ENCODE peak calls at places on chromosomes 5 and 9, in ten cellular contexts. One of them, this sample, is unnamed.
A peak's percentile ranks its signal among the peaks of the same experiment; 100 is the strongest.

GRCh38 chr5:104016650-104017049 is 454.1 kb upstream of the NUDT12 start:
- DNase-seq in fibroblast of lung: peak; percentile 45
- DNase-seq in neural progenitor cell: no peak
- DNase-seq in HepG2: no peak
- DNase-seq in keratinocyte: no peak
- DNase-seq in astrocyte: peak; percentile 38
- DNase-seq in MM.1S: no peak
- DNase-seq in GM12878: no peak
- DNase-seq in PC-9: no peak
- DNase-seq in PC-3: peak; percentile 90
- DNase-seq in this sample: no peak

GRCh38 chr5:179768326-179769085 is 25.3 kb upstream of the LTC4S start:
- DNase-seq in fibroblast of lung: no peak
- DNase-seq in neural progenitor cell: peak; percentile 37
- DNase-seq in HepG2: no peak
- DNase-seq in keratinocyte: no peak
- DNase-seq in astrocyte: no peak
- DNase-seq in MM.1S: no peak
- DNase-seq in GM12878: no peak
- DNase-seq in PC-9: no peak
- DNase-seq in PC-3: no peak
- DNase-seq in this sample: no peak

GRCh38 chr5:10381805-10382204 is 28.3 kb downstream of the MARCHF6 start:
- DNase-seq in fibroblast of lung: peak; percentile 23
- DNase-seq in neural progenitor cell: no peak
- DNase-seq in HepG2: no peak
- DNase-seq in keratinocyte: no peak
- DNase-seq in astrocyte: no peak
- DNase-seq in MM.1S: no peak
- DNase-seq in GM12878: no peak
- DNase-seq in PC-9: no peak
- DNase-seq in PC-3: no peak
- DNase-seq in this sample: no peak

GRCh38 chr9:129382281-129383004 is 204.4 kb upstream of the IER5L start:
- DNase-seq in fibroblast of lung: no peak
- DNase-seq in neural progenitor cell: no peak
- DNase-seq in HepG2: no peak
- DNase-seq in keratinocyte: no peak
- DNase-seq in astrocyte: no peak
- DNase-seq in MM.1S: no peak
- DNase-seq in GM12878: no peak
- DNase-seq in PC-9: peak; percentile 66
- DNase-seq in PC-3: no peak
- DNase-seq in this sample: no peak

GRCh38 chr9:80957806-80958205 is 731.5 kb downstream of the TLE1 start:
- DNase-seq in fibroblast of lung: peak; percentile 39
- DNase-seq in neural progenitor cell: no peak
- DNase-seq in HepG2: no peak
- DNase-seq in keratinocyte: no peak
- DNase-seq in astrocyte: peak; percentile 34
- DNase-seq in MM.1S: no peak
- DNase-seq in GM12878: no peak
- DNase-seq in PC-9: no peak
- DNase-seq in PC-3: no peak
- DNase-seq in this sample: no peak

GRCh38 chr9:104279535-104280215 is 185.6 kb downstream of the SMC2 start:
- DNase-seq in fibroblast of lung: peak; percentile 1
- DNase-seq in neural progenitor cell: no peak
- DNase-seq in HepG2: no peak
- DNase-seq in keratinocyte: no peak
- DNase-seq in astrocyte: peak; percentile 4
- DNase-seq in MM.1S: no peak
- DNase-seq in GM12878: no peak
- DNase-seq in PC-9: no peak
- DNase-seq in PC-3: peak; percentile 68
- DNase-seq in this sample: peak; percentile 17

GRCh38 chr5:148734518-148734917 is 80.2 kb upstream of the HTR4 start:
- DNase-seq in fibroblast of lung: no peak
- DNase-seq in neural progenitor cell: no peak
- DNase-seq in HepG2: no peak
- DNase-seq in keratinocyte: no peak
- DNase-seq in astrocyte: no peak
- DNase-seq in MM.1S: no peak
- DNase-seq in GM12878: no peak
- DNase-seq in PC-9: no peak
- DNase-seq in PC-3: peak; percentile 58
- DNase-seq in this sample: no peak

GRCh38 chr5:60958088-60958487 is 13.1 kb downstream of the NDUFAF2 start:
- DNase-seq in fibroblast of lung: no peak
- DNase-seq in neural progenitor cell: no peak
- DNase-seq in HepG2: no peak
- DNase-seq in keratinocyte: no peak
- DNase-seq in astrocyte: no peak
- DNase-seq in MM.1S: no peak
- DNase-seq in GM12878: no peak
- DNase-seq in PC-9: no peak
- DNase-seq in PC-3: no peak
- DNase-seq in this sample: no peak

GRCh38 chr5:7017004-7017770 is 304.0 kb downstream of the TENT4A start:
- DNase-seq in fibroblast of lung: no peak
- DNase-seq in neural progenitor cell: no peak
- DNase-seq in HepG2: no peak
- DNase-seq in keratinocyte: no peak
- DNase-seq in astrocyte: no peak
- DNase-seq in MM.1S: no peak
- DNase-seq in GM12878: no peak
- DNase-seq in PC-9: no peak
- DNase-seq in PC-3: no peak
- DNase-seq in this sample: no peak

DNA sequence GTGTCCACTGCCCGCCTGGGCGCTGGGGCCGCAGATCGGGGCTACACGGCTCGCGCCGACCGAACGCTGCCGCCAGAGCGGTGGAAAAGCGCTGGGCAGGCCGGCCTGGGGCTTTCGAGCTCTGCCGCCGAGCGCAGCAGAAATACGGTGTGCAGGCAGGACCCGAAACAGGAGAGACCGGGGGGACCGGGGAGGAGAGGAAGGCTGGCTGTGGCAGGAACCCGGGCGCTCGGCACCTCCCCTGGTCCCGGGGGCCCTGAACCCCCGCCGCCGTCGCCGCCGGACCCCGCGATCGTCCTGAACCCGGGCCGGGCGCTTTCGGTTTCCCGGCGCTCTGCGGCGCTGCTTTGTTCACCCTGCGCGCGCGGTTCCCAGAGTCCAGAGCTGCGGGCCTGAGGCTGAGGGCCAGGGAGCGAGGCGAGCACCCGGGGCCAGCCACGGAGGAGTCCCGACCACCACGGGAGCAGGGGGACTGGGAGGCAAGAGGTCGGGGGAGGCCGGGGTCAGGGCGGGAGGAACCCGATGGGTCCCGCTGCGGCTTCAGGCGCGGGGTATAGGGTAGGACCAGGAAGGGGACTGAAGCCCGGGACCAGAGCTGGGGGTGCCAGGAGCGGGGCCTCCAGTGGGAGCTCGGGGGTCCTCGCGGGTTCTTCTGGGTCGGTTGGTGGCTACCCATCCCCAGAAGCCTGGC is 12.0 kb downstream of the IRX2 start:
- DNase-seq in fibroblast of lung: no peak
- DNase-seq in neural progenitor cell: peak; percentile 75
- DNase-seq in HepG2: no peak
- DNase-seq in keratinocyte: no peak
- DNase-seq in astrocyte: no peak
- DNase-seq in MM.1S: no peak
- DNase-seq in GM12878: no peak
- DNase-seq in PC-9: no peak
- DNase-seq in PC-3: no peak
- DNase-seq in this sample: no peak
- TF ChIP-seq EZH2 in fibroblast of lung: no peak
- TF ChIP-seq EZH2 in neural progenitor cell: peak; percentile 86
- TF ChIP-seq EZH2 in HepG2: no peak
- TF ChIP-seq EZH2 in keratinocyte: no peak
- TF ChIP-seq EZH2 in astrocyte: no peak
- TF ChIP-seq EZH2 in MM.1S: no peak
- TF ChIP-seq EZH2 in GM12878: no peak
- TF ChIP-seq EZH2 in PC-9: no peak
- TF ChIP-seq EZH2 in PC-3: no peak
- TF ChIP-seq EZH2 in this sample: no peak

GRCh38 chr5:96595300-96596090 is 66.7 kb upstream of the CAST start:
- DNase-seq in fibroblast of lung: no peak
- DNase-seq in neural progenitor cell: no peak
- DNase-seq in HepG2: peak; percentile 10
- DNase-seq in keratinocyte: no peak
- DNase-seq in astrocyte: no peak
- DNase-seq in MM.1S: no peak
- DNase-seq in GM12878: no peak
- DNase-seq in PC-9: no peak
- DNase-seq in PC-3: peak; percentile 46
- DNase-seq in this sample: peak; percentile 56
- TF ChIP-seq CTCF in fibroblast of lung: peak; percentile 39
- TF ChIP-seq CTCF in neural progenitor cell: peak; percentile 55
- TF ChIP-seq CTCF in HepG2: no peak
- TF ChIP-seq CTCF in keratinocyte: peak; percentile 28
- TF ChIP-seq CTCF in astrocyte: peak; percentile 32
- TF ChIP-seq CTCF in MM.1S: peak; percentile 58
- TF ChIP-seq CTCF in GM12878: peak; percentile 57
- TF ChIP-seq CTCF in PC-9: peak; percentile 58
- TF ChIP-seq CTCF in PC-3: peak; percentile 64
- TF ChIP-seq CTCF in this sample: peak; percentile 68

GRCh38 chr5:1931590-1932138 is 48.9 kb upstream of the IRX4 start:
- DNase-seq in fibroblast of lung: no peak
- DNase-seq in neural progenitor cell: peak; percentile 71
- DNase-seq in HepG2: no peak
- DNase-seq in keratinocyte: no peak
- DNase-seq in astrocyte: no peak
- DNase-seq in MM.1S: no peak
- DNase-seq in GM12878: no peak
- DNase-seq in PC-9: no peak
- DNase-seq in PC-3: no peak
- DNase-seq in this sample: no peak

GRCh38 chr5:1929108-1929991 is 46.6 kb upstream of the IRX4 start:
- DNase-seq in fibroblast of lung: no peak
- DNase-seq in neural progenitor cell: no peak
- DNase-seq in HepG2: no peak
- DNase-seq in keratinocyte: no peak
- DNase-seq in astrocyte: no peak
- DNase-seq in MM.1S: no peak
- DNase-seq in GM12878: no peak
- DNase-seq in PC-9: no peak
- DNase-seq in PC-3: no peak
- DNase-seq in this sample: no peak

GRCh38 chr5:1930501-1930879 is 47.8 kb upstream of the IRX4 start:
- DNase-seq in fibroblast of lung: no peak
- DNase-seq in neural progenitor cell: no peak
- DNase-seq in HepG2: no peak
- DNase-seq in keratinocyte: no peak
- DNase-seq in astrocyte: no peak
- DNase-seq in MM.1S: no peak
- DNase-seq in GM12878: no peak
- DNase-seq in PC-9: no peak
- DNase-seq in PC-3: no peak
- DNase-seq in this sample: no peak

GRCh38 chr5:1933364-1934055 is 50.8 kb upstream of the IRX4 start:
- DNase-seq in fibroblast of lung: no peak
- DNase-seq in neural progenitor cell: no peak
- DNase-seq in HepG2: no peak
- DNase-seq in keratinocyte: no peak
- DNase-seq in astrocyte: no peak
- DNase-seq in MM.1S: no peak
- DNase-seq in GM12878: no peak
- DNase-seq in PC-9: no peak
- DNase-seq in PC-3: no peak
- DNase-seq in this sample: no peak

DNA sequence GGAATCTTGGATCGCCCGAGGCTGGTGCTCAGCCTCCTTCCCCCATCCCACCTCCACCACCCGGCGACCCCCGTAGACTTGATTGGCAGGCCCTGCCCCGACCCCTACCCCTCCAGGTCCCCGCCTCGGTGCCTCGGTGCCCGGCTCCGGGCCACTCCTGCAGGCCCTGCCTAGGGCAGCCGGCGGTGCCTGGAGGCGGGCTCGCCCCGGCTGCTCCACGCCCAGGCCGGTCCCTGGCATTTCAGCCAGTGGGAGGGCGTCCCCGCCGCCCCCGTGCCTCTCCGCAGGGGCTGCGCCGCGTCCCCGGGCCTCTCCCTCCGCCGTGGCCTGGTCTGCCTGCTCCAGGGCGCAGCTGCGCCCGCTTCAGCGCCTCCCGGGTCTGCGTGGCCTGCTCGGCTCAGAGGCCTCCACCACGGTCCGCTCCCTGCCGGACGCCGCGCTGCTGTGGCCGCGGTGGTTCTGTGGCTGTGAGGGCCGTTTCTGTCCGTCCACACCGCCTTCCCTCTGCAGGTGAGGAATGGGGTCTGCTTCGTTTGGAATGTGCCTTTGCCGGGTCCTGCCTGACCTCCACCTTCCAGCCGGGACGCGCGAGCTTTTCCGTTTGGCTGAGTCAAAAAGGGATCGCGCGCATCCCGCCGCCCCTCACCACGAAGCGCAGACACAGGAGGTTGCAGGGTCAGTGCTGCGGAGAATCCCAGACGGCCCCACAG is 48.3 kb upstream of the IRX4 start:
- DNase-seq in fibroblast of lung: no peak
- DNase-seq in neural progenitor cell: peak; percentile 72
- DNase-seq in HepG2: no peak
- DNase-seq in keratinocyte: no peak
- DNase-seq in astrocyte: no peak
- DNase-seq in MM.1S: no peak
- DNase-seq in GM12878: no peak
- DNase-seq in PC-9: no peak
- DNase-seq in PC-3: no peak
- DNase-seq in this sample: no peak
- TF ChIP-seq EZH2 in fibroblast of lung: no peak
- TF ChIP-seq EZH2 in neural progenitor cell: peak; percentile 72
- TF ChIP-seq EZH2 in HepG2: no peak
- TF ChIP-seq EZH2 in keratinocyte: no peak
- TF ChIP-seq EZH2 in astrocyte: peak; percentile 56
- TF ChIP-seq EZH2 in MM.1S: no peak
- TF ChIP-seq EZH2 in GM12878: no peak
- TF ChIP-seq EZH2 in PC-9: no peak
- TF ChIP-seq EZH2 in PC-3: no peak
- TF ChIP-seq EZH2 in this sample: no peak

DNA sequence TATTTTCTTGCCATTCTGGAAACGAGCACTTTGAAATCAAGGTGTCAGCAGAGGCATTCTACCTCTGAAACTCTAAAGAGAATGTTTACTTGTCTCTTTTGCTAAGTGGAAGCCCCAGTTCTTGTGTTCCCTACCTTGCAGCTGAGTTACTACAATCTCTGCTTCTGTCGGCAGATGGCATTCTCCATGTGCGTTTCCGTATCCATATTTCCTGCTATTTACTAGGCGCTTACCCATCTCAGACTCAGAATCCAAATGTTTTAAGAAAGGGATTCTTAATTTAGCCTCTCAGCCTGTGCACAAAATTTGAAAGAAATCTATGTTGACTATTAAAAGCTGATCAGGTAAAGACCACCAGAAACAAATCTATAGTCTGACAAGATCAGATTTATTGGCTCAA is 221.3 kb upstream of the FTMT start:
- DNase-seq in fibroblast of lung: peak; percentile 40
- DNase-seq in neural progenitor cell: peak; percentile 8
- DNase-seq in HepG2: peak; percentile 18
- DNase-seq in keratinocyte: no peak
- DNase-seq in astrocyte: no peak
- DNase-seq in MM.1S: no peak
- DNase-seq in GM12878: no peak
- DNase-seq in PC-9: no peak
- DNase-seq in PC-3: peak; percentile 36
- DNase-seq in this sample: peak; percentile 3
- TF ChIP-seq CTCF in fibroblast of lung: peak; percentile 45
- TF ChIP-seq CTCF in neural progenitor cell: peak; percentile 24
- TF ChIP-seq CTCF in HepG2: peak; percentile 66
- TF ChIP-seq CTCF in keratinocyte: peak; percentile 45
- TF ChIP-seq CTCF in astrocyte: no peak
- TF ChIP-seq CTCF in MM.1S: no peak
- TF ChIP-seq CTCF in GM12878: no peak
- TF ChIP-seq CTCF in PC-9: no peak
- TF ChIP-seq CTCF in PC-3: peak; percentile 50
- TF ChIP-seq CTCF in this sample: peak; percentile 33